ENCODE peak calls at places on chromosome 14, in seven cellular contexts. O is ovary, K is cardiac muscle cell, F is sigmoid colon, L is IMR-90, C is heart left ventricle, S is breast epithelium. G is an unnamed sample.

GRCh38 chr14:38366374-38366773 is 110.5 kb upstream of the CLEC14A start:
- DNase-seq in F (no peak), S (no peak), O (no peak), L (no peak), K (peak; percentile 46), C (no peak), G (no peak)

GRCh38 chr14:69087061-69087461 is 65.9 kb downstream of the DCAF5 start:
- DNase-seq in F (no peak), K (peak; percentile 67), L (peak; percentile 28), O (no peak), C (no peak), S (no peak), G (peak; percentile 61)

GRCh38 chr14:100772607-100773165 is 46.0 kb downstream of the DLK1 start:
- DNase-seq in F (peak; percentile 22), O (peak; percentile 18), L (no peak), K (no peak), C (no peak), S (peak; percentile 33), G (no peak)

GRCh38 chr14:101630056-101630960 is 69.0 kb downstream of the DIO3 start:
- DNase-seq in O (no peak), S (no peak), K (no peak), F (no peak), L (no peak), C (no peak), G (no peak)

GRCh38 chr14:34865889-34866574 is 9.1 kb downstream of the BAZ1A start:
- DNase-seq in F (no peak), O (no peak), C (no peak), L (no peak), S (no peak), K (no peak), G (no peak)

GRCh38 chr14:88477513-88478250 is 77.1 kb downstream of the PTPN21 start:
- DNase-seq in C (peak; percentile 36), K (peak; percentile 15), F (no peak), O (no peak), L (peak; percentile 59), S (no peak), G (no peak)

GRCh38 chr14:30679032-30679431 is 56.9 kb downstream of the SCFD1 start:
- DNase-seq in O (no peak), C (no peak), F (no peak), S (no peak), K (no peak), L (no peak), G (no peak)

GRCh38 chr14:24064856-24065255 is 6.5 kb upstream of the CPNE6 start:
- DNase-seq in F (no peak), K (no peak), L (no peak), C (no peak), S (no peak), O (no peak), G (no peak)

GRCh38 chr14:89331398-89331797 is 85.6 kb downstream of the FOXN3 start:
- DNase-seq in S (no peak), O (no peak), C (no peak), K (no peak), L (no peak), F (no peak), G (no peak)

DNA sequence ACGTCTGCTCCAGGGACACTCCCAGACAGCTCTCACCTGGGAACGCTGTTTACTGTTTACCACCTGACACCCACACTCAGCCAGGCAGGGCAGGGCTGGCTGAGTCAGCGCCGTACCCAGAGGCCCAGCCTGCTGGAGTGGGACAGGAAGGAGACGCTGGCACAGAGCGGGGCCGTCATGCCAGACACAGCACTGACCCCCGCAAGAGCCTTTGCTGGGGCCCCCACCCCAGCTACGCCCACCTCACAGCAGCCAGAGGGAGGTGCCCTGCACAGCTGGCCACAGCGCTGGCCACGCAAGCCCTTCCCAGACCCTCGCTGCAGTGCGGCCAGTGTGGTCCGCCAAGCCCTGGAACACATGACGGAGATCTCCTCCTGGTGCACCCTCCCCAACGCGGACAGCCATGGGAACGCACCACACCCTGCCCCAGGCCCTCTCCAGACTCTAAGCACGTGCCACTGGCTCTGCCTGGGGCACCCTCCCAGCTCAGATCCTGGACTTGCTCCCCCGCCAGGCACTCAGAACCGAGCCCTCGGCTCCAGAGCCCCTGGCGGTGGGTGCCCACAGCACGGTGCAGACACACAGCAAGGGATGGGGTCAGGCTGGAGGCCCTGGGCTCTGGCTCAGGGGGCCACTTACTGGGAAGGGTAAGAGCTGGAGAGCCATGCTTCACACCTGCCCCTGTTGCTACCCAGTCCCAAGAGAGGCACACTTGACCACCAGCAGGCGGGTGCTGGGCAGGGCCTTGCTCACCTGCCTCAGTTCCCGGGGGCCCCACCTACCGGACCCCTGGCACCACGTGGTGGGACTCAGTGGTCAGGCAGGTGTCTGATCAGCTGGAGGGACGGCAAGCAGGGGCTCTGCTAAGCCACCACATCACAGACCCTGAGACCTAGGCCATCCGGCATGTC is 5.6 kb downstream of the AHNAK2 start:
- DNase-seq in F (peak; percentile 93), C (no peak), O (peak; percentile 73), K (no peak), L (no peak), S (peak; percentile 84), G (peak; percentile 82)
- TF ChIP-seq CTCF in F (peak; percentile 21), C (no peak), O (no peak), K (no peak), L (no peak), S (no peak), G (no peak)

GRCh38 chr14:36579573-36580140 is 2.8 kb downstream of the NKX2-8 start:
- DNase-seq in S (no peak), K (no peak), L (no peak), F (peak; percentile 63), C (no peak), O (no peak), G (no peak)

GRCh38 chr14:36580856-36581831 is 1.3 kb downstream of the NKX2-8 start:
- DNase-seq in F (no peak), S (no peak), O (no peak), L (peak; percentile 16), K (peak; percentile 39), C (no peak), G (peak; percentile 28)

GRCh38 chr14:36582011-36582873 is at the start of gene NKX2-8:
- DNase-seq in C (no peak), F (no peak), K (no peak), L (no peak), S (no peak), O (no peak), G (no peak)

GRCh38 chr14:36579001-36579555 is 3.3 kb downstream of the NKX2-8 start:
- DNase-seq in C (no peak), S (no peak), F (no peak), K (no peak), L (no peak), O (no peak), G (no peak)

DNA sequence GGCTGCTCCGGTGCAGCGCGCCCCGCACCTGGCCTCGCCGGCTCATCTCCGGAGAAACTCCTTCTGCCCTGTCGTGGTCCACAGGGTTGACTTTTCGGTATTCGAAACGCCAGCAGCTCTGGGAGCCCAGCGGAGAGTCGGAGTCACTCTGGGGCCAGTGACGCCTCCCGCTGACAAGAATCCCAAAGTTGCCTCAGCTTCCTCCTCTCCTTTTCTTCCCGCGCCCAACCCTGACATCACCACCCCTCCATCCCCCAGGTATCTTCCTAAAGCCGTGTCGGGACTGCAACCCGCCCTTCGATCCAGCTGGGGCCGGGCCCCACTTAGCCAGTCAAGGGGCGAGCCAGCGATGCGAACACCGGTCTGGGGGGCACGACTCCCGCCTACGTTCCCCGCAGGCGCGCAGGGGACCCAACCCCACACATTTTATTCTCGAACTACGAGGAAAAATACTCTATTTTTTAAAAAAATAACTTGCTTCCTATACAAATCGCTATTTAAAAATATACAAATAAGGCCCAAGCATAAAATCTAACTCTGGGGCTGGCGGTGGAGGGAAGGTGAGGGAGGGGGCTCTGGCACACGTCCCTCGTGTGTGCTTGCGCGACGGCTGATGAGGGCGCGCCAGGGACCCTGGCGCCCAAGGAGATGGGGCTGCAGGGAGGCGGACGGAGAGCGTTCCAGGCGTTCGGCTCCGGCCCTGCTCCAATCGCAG is 2.1 kb downstream of the NKX2-8 start:
- DNase-seq in L (no peak), O (no peak), K (no peak), C (no peak), F (no peak), S (no peak), G (no peak)
- H3K4me3 ChIP-seq in L (no peak overlapping the region), O (no peak overlapping the region), K (peak overlapping the region; percentile 34), C (peak overlapping the region; percentile 47), F (peak overlapping the region; percentile 48), S (peak overlapping the region; percentile 50), G (peak overlapping the region; percentile 40)

GRCh38 chr14:104969741-104970230 is 8.4 kb downstream of the AHNAK2 start:
- DNase-seq in L (no peak), O (peak; percentile 37), F (no peak), C (peak; percentile 5), S (no peak), K (no peak), G (no peak)
- H3K4me1 ChIP-seq in L (peaks cover 42% of the 10 kb centered on the region), O (peaks cover 31% of the 10 kb centered on the region), F (no peaks in the 10 kb centered on the region), C (peaks cover 38% of the 10 kb centered on the region), S (peaks cover 33% of the 10 kb centered on the region), K (peaks cover 10% of the 10 kb centered on the region), G (peaks cover 46% of the 10 kb centered on the region)

GRCh38 chr14:93716002-93716401 is 72.3 kb downstream of the PRIMA1 start:
- DNase-seq in C (no peak), S (no peak), F (no peak), L (no peak), O (no peak), K (no peak), G (no peak)
- TF ChIP-seq CTCF in C (no peak), S (no peak), F (no peak), L (no peak), O (no peak), K (no peak), G (no peak)

GRCh38 chr14:103607039-103607668 is 21.9 kb upstream of the KLC1 start:
- DNase-seq in K (peak; percentile 96), L (peak; percentile 92), S (no peak), F (peak; percentile 92), O (peak; percentile 65), C (peak; percentile 85), G (peak; percentile 47)
- H3K4me3 ChIP-seq in K (no peak overlapping the region), L (no peak overlapping the region), S (peak overlapping the region; percentile 20), F (peak overlapping the region; percentile 26), O (no peak overlapping the region), C (peak overlapping the region; percentile 29), G (no peak overlapping the region)

DNA sequence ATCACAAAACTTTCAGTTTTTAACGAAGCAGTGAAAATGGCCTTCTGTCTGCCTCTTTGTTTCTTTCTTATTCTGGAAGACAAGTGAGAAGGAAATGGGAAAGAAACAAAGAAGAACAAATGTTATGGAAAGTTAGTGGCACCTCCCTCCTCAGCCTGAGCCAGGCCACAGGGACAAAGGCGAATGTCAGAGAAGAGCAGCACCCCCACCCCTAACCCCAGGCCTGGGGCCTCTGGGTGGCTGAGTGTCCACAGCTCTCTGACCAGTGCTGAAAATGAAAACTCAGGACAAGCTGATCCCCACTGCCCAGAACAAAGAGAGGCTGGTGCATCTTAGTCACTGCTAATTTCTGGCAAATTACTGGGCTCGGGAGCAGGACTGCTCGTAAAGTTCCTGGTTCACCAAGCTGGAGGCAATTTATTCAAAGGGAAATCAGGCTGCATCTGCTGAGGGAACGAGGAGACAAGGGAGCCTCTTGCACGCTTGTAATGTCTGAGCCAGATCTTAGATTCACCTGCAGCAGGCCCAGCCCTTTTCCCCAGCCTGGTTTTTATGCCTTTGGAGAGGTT is 43.1 kb downstream of the CALM1 start:
- DNase-seq in L (no peak), C (no peak), S (no peak), O (no peak), F (no peak), K (no peak), G (no peak)
- H3K4me1 ChIP-seq in L (no peaks in the 10 kb centered on the region), C (no peaks in the 10 kb centered on the region), S (no peaks in the 10 kb centered on the region), O (no peaks in the 10 kb centered on the region), F (no peaks in the 10 kb centered on the region), K (no peaks in the 10 kb centered on the region), G (no peaks in the 10 kb centered on the region)

G was measured in prostate gland.